ENCODE peak calls at places on chromosomes 6 and 20, in ten cellular contexts. A is neural crest cell, N is transverse colon, E is GM23338, H is nephron progenitor cell, R is AG09319, O is MM.1S, G is heart right ventricle, F is HepG2, M is suprapubic skin. W is an unnamed sample.

GRCh38 chr20:49461894-49462293 is 20.6 kb downstream of the KCNB1 start:
- DNase-seq in A (no peak), N (no peak), E (no peak), H (no peak), R (no peak), O (no peak), G (no peak), F (no peak), M (no peak), W (no peak)

GRCh38 chr6:133938533-133938932 is 14.5 kb upstream of the TBPL1 start:
- DNase-seq in A (no peak), N (no peak), E (no peak), H (no peak), R (no peak), O (no peak), G (no peak), F (no peak), M (no peak), W (no peak)

GRCh38 chr20:4828830-4829493 is 107.3 kb downstream of the PRND start:
- DNase-seq in A (no peak), N (no peak), E (no peak), H (no peak), R (no peak), O (no peak), G (no peak), F (no peak), M (no peak), W (no peak)

GRCh38 chr6:113642714-113643442 is 214.3 kb upstream of the MARCKS start:
- DNase-seq in A (no peak), N (peak; percentile 86), E (peak; percentile 27), H (no peak), R (no peak), O (peak; percentile 45), G (no peak), F (peak; percentile 100), M (no peak), W (peak; percentile 73)

GRCh38 chr6:6596529-6596928 is 8.0 kb downstream of the LY86 start:
- DNase-seq in A (no peak), N (no peak), E (no peak), H (no peak), R (no peak), O (no peak), G (peak; percentile 68), F (no peak), M (no peak), W (no peak)

GRCh38 chr20:38132156-38132909 is 32.7 kb downstream of the TGM2 start:
- DNase-seq in A (no peak), N (no peak), E (no peak), H (no peak), R (no peak), O (no peak), G (no peak), F (no peak), M (no peak), W (no peak)

GRCh38 chr6:166862287-166862977 is 93.9 kb downstream of the RNASET2 start:
- DNase-seq in A (peak; percentile 62), N (no peak), E (peak; percentile 83), H (peak; percentile 76), R (no peak), O (no peak), G (peak; percentile 22), F (no peak), M (no peak), W (peak; percentile 73)

GRCh38 chr6:82080767-82081166 is 166.8 kb downstream of the IBTK start:
- DNase-seq in A (no peak), N (no peak), E (no peak), H (no peak), R (no peak), O (no peak), G (no peak), F (no peak), M (no peak), W (no peak)

GRCh38 chr20:46709459-46710148 is at the start of gene SLC2A10:
- DNase-seq in A (peak; percentile 65), N (peak; percentile 70), E (peak; percentile 80), H (peak; percentile 78), R (no peak), O (no peak), G (peak; percentile 64), F (peak; percentile 53), M (peak; percentile 86), W (no peak)

GRCh38 chr20:46709055-46709458 is 392 bp upstream of the SLC2A10 start:
- DNase-seq in A (no peak), N (peak; percentile 51), E (peak; percentile 40), H (no peak), R (no peak), O (no peak), G (no peak), F (no peak), M (no peak), W (no peak)

GRCh38 chr20:46706242-46706641 is 3.2 kb upstream of the SLC2A10 start:
- DNase-seq in A (no peak), N (no peak), E (no peak), H (no peak), R (no peak), O (no peak), G (no peak), F (no peak), M (no peak), W (no peak)

GRCh38 chr20:46710149-46710913 is 882 bp downstream of the SLC2A10 start:
- DNase-seq in A (no peak), N (peak; percentile 21), E (no peak), H (no peak), R (no peak), O (no peak), G (no peak), F (no peak), M (no peak), W (no peak)

DNA sequence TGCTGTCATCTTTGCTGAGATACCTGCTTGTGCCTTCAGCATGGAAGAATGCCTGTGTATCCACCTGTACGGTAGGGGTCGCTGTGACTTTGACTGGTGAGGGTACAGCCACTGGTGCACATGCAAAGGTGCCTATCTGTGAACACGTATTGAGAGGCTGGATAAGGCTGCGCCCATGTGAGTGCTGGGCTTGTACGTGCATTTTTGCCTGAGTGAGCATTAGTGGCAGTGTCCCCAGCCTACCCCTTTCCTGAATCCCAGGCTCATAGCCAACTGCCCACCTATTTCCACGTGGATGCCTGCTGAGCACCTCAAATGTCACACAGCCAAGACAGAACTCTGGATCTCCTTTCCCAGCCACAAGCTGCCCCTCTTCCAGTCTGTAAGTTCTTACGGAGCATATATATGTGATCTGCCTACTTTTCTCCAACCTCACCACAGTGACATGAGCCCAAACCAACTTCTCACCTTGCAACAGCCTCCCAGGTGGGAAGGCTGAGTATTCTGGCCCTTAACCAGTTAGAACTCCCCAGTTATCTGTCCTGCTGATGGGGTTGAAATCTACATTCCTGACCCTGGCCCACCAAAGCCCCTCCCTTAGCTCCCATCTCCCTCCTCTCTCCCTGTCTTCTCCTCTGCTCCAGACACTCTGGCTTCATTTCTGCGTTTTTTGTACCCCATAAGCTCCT is 1.1 kb upstream of the SLC2A10 start:
- DNase-seq in A (no peak), N (peak; percentile 60), E (peak; percentile 88), H (no peak), R (no peak), O (no peak), G (no peak), F (peak; percentile 82), M (no peak), W (no peak)
- TF ChIP-seq CTCF in A (peak; percentile 47), N (peak; percentile 68), E (peak; percentile 93), H (peak; percentile 20), R (peak; percentile 5), O (no peak), G (no peak), F (peak; percentile 97), M (peak; percentile 23), W (peak; percentile 11)

DNA sequence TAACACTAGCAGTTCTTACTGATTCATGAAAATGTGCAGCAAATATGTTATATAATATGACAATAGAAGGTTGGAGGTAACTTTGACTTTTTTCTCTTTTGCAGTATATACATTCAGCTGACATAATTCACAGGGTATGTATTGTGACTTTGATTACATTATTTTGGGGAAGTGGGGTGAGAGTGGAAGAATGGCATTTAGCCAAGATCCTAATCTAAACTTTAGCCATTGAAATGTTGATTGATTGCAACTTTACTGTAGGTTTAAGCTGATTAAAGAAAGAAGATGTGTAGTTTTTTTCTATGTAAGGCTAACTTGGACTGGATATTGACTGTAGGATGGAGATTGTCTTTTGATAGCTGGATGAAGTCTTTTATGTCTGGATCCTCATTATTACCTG is 46.0 kb downstream of the MAPK14 start:
- DNase-seq in A (no peak), N (no peak), E (no peak), H (no peak), R (no peak), O (no peak), G (no peak), F (no peak), M (no peak), W (no peak)
- TF ChIP-seq CTCF in A (peak; percentile 11), N (no peak), E (no peak), H (no peak), R (no peak), O (no peak), G (no peak), F (no peak), M (no peak), W (no peak)

GRCh38 chr20:45323731-45324130 is 15.6 kb upstream of the MATN4 start:
- DNase-seq in A (no peak), N (no peak), E (no peak), H (no peak), R (no peak), O (no peak), G (no peak), F (no peak), M (no peak), W (no peak)

GRCh38 chr20:45328451-45328850 is 19.8 kb downstream of the SDC4 start:
- DNase-seq in A (no peak), N (no peak), E (no peak), H (no peak), R (no peak), O (no peak), G (no peak), F (no peak), M (no peak), W (no peak)

GRCh38 chr20:45330476-45330875 is 17.7 kb downstream of the SDC4 start:
- DNase-seq in A (no peak), N (no peak), E (no peak), H (no peak), R (no peak), O (no peak), G (no peak), F (no peak), M (no peak), W (no peak)

GRCh38 chr20:45325367-45325766 is 17.3 kb upstream of the MATN4 start:
- DNase-seq in A (no peak), N (no peak), E (no peak), H (peak; percentile 31), R (no peak), O (no peak), G (no peak), F (no peak), M (no peak), W (no peak)

GRCh38 chr20:45329497-45330319 is 18.5 kb downstream of the SDC4 start:
- DNase-seq in A (no peak), N (no peak), E (no peak), H (no peak), R (no peak), O (no peak), G (no peak), F (no peak), M (no peak), W (no peak)
- TF ChIP-seq CTCF in A (no peak), N (no peak), E (no peak), H (no peak), R (no peak), O (no peak), G (no peak), F (no peak), M (no peak), W (no peak)

DNA sequence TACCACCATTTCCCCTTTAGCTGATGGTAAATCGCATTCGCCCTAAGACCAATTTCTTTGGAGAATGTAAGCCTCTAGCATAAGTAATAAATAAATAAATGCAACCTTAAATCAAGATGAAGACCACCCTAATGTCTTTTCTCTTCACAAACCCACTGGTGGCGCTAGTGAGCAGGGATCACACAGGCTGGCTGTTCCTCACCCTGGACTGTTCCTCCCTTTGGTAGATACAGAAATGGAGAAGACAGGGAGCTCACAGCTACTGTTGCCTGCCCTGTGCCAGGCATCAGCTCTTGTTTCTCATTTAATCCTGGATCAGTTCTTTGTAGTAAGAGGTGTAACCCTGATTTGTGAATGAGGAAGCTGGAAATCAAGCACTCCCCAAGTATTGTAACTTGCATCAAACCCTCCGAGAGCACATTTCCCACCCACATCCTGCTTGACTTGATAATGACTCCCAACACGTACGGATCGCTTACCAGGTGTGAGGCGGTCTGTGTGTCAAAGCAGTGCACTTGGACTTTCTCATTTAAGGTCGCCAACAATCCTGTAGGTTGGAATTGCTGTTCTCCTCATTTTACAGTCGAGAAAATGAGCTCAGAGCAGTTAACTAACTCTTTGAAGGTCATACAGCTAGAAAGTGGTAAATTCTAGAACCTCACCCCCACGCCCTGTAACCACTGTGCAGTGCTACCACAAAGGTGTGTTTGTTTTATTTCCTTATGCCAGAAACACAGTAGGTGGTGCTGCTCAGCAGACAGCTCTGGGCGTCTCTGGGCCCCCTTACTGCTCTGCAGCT is 236.2 kb downstream of the TSHZ2 start:
- DNase-seq in A (peak; percentile 14), N (no peak), E (peak; percentile 85), H (peak; percentile 26), R (no peak), O (no peak), G (no peak), F (no peak), M (no peak), W (no peak)
- TF ChIP-seq CTCF in A (peak; percentile 28), N (no peak), E (peak; percentile 78), H (no peak), R (no peak), O (peak; percentile 24), G (no peak), F (peak; percentile 27), M (no peak), W (no peak)

W was measured in GM10248.